ENCODE peak calls at places on chromosomes 2 and 18, in seven cellular contexts. One of them, this sample, is unnamed.

GRCh38 chr2:127201452-127201851 is 18.6 kb downstream of the CYP27C1 start:
- DNase-seq in heart left ventricle: no peak
- DNase-seq in B cell: no peak
- DNase-seq in AG09309: no peak
- DNase-seq in BJ: no peak
- DNase-seq in glutamatergic neuron: no peak
- DNase-seq in CD8-positive, alpha-beta T cell: no peak
- DNase-seq in this sample: no peak

GRCh38 chr2:71452565-71452964 is 796 bp upstream of the DYSF start:
- DNase-seq in B cell: no peak
- DNase-seq in CD8-positive, alpha-beta T cell: no peak
- DNase-seq in AG09309: no peak
- DNase-seq in BJ: no peak
- DNase-seq in heart left ventricle: peak
- DNase-seq in glutamatergic neuron: peak
- DNase-seq in this sample: peak

GRCh38 chr2:70046534-70046933 is 40.7 kb upstream of the PCBP1 start:
- DNase-seq in CD8-positive, alpha-beta T cell: no peak
- DNase-seq in heart left ventricle: no peak
- DNase-seq in B cell: no peak
- DNase-seq in glutamatergic neuron: no peak
- DNase-seq in BJ: no peak
- DNase-seq in AG09309: no peak
- DNase-seq in this sample: no peak

GRCh38 chr2:182587831-182588230 is 128.2 kb upstream of the DNAJC10 start:
- DNase-seq in B cell: no peak
- DNase-seq in heart left ventricle: no peak
- DNase-seq in glutamatergic neuron: no peak
- DNase-seq in AG09309: peak
- DNase-seq in BJ: peak
- DNase-seq in CD8-positive, alpha-beta T cell: no peak
- DNase-seq in this sample: no peak

GRCh38 chr2:220001693-220002260 is 374.3 kb downstream of the SLC4A3 start:
- DNase-seq in BJ: no peak
- DNase-seq in heart left ventricle: no peak
- DNase-seq in glutamatergic neuron: no peak
- DNase-seq in B cell: no peak
- DNase-seq in CD8-positive, alpha-beta T cell: no peak
- DNase-seq in AG09309: peak
- DNase-seq in this sample: no peak

GRCh38 chr18:40258298-40258697 is 1696.7 kb upstream of the PIK3C3 start:
- DNase-seq in CD8-positive, alpha-beta T cell: no peak
- DNase-seq in glutamatergic neuron: no peak
- DNase-seq in heart left ventricle: no peak
- DNase-seq in BJ: no peak
- DNase-seq in B cell: no peak
- DNase-seq in AG09309: no peak
- DNase-seq in this sample: no peak

GRCh38 chr18:44238449-44238848 is 442.2 kb upstream of the SETBP1 start:
- DNase-seq in heart left ventricle: no peak
- DNase-seq in B cell: no peak
- DNase-seq in AG09309: no peak
- DNase-seq in glutamatergic neuron: no peak
- DNase-seq in BJ: no peak
- DNase-seq in CD8-positive, alpha-beta T cell: no peak
- DNase-seq in this sample: no peak

GRCh38 chr18:76428396-76429261 is 66.4 kb downstream of the ZNF516 start:
- DNase-seq in glutamatergic neuron: no peak
- DNase-seq in BJ: no peak
- DNase-seq in B cell: no peak
- DNase-seq in heart left ventricle: no peak
- DNase-seq in CD8-positive, alpha-beta T cell: no peak
- DNase-seq in AG09309: no peak
- DNase-seq in this sample: no peak

GRCh38 chr2:11534746-11535484 is 1.1 kb downstream of the GREB1 start:
- DNase-seq in CD8-positive, alpha-beta T cell: no peak
- DNase-seq in BJ: no peak
- DNase-seq in B cell: no peak
- DNase-seq in glutamatergic neuron: no peak
- DNase-seq in AG09309: no peak
- DNase-seq in heart left ventricle: no peak
- DNase-seq in this sample: no peak

GRCh38 chr18:46481048-46481846 is 175.8 kb downstream of the LOXHD1 start:
- DNase-seq in glutamatergic neuron: peak
- DNase-seq in AG09309: peak
- DNase-seq in BJ: no peak
- DNase-seq in CD8-positive, alpha-beta T cell: peak
- DNase-seq in heart left ventricle: peak
- DNase-seq in B cell: peak
- DNase-seq in this sample: peak

GRCh38 chr2:26011990-26012856 is 21.7 kb upstream of the RAB10 start:
- DNase-seq in AG09309: no peak
- DNase-seq in heart left ventricle: peak
- DNase-seq in glutamatergic neuron: no peak
- DNase-seq in BJ: no peak
- DNase-seq in CD8-positive, alpha-beta T cell: no peak
- DNase-seq in B cell: no peak
- DNase-seq in this sample: no peak

DNA sequence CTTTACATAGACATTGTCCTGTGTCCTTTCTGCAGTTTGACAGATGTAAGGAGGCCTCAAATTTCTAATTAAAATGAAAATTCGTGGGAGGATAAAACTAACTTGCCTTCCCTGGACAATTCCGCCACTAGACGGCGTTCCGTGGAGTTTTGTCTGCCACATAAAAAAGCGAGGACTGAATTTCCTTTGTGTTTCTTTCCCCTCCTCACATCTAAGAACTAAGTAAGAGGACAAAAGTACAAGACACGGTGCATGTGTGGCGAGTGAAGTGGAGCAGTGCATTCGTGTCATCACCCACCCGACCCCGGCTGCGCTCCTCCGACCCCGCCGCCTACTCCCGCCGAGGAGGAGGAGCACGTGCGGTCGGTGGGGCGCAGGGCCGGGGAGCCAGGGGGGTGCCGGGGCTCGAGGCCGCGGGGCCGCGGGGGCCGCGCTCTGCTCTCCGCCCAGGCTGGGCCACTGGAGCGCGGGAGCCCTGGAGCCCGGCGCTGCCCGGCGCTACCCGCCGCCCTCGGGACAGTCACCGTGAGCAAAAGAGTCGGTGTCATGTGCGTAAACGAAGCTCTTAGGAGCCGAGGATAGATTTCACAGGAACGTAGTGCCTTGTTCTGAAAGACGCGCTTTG is 10.8 kb downstream of the TBR1 start:
- DNase-seq in B cell: peak
- DNase-seq in glutamatergic neuron: no peak
- DNase-seq in heart left ventricle: no peak
- DNase-seq in BJ: no peak
- DNase-seq in AG09309: no peak
- DNase-seq in CD8-positive, alpha-beta T cell: no peak
- DNase-seq in this sample: peak
- TF ChIP-seq CTCF in B cell: no peak
- TF ChIP-seq CTCF in glutamatergic neuron: peak
- TF ChIP-seq CTCF in heart left ventricle: peak
- TF ChIP-seq CTCF in BJ: peak
- TF ChIP-seq CTCF in AG09309: peak
- TF ChIP-seq CTCF in CD8-positive, alpha-beta T cell: no peak
- TF ChIP-seq CTCF in this sample: peak

GRCh38 chr18:54749291-54749690 is 79.0 kb upstream of the RAB27B start:
- DNase-seq in CD8-positive, alpha-beta T cell: no peak
- DNase-seq in BJ: no peak
- DNase-seq in AG09309: no peak
- DNase-seq in heart left ventricle: no peak
- DNase-seq in B cell: no peak
- DNase-seq in glutamatergic neuron: no peak
- DNase-seq in this sample: no peak
- TF ChIP-seq CTCF in CD8-positive, alpha-beta T cell: no peak
- TF ChIP-seq CTCF in BJ: no peak
- TF ChIP-seq CTCF in AG09309: no peak
- TF ChIP-seq CTCF in heart left ventricle: no peak
- TF ChIP-seq CTCF in B cell: no peak
- TF ChIP-seq CTCF in glutamatergic neuron: no peak
- TF ChIP-seq CTCF in this sample: no peak

DNA sequence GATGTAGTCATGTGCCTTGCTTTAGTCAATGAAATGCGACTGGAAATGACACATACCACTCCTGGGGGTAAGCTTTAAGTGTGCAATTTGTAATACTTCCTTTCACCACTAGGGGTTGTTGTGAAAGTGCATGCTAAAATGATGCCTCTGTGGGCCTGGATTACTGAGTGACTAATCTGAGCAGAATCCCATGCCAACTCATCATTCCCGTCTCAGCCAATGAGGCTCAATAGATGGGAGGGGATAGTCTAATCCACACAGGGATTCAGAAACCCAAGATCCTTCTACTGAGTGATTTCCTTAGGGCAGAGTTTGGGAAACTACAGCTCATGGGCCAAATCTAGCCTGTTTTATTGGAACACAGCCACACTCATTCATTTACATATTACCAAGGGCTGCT is 54.0 kb downstream of the HRH4 start:
- DNase-seq in AG09309: no peak
- DNase-seq in B cell: no peak
- DNase-seq in heart left ventricle: no peak
- DNase-seq in BJ: no peak
- DNase-seq in CD8-positive, alpha-beta T cell: no peak
- DNase-seq in glutamatergic neuron: no peak
- DNase-seq in this sample: peak
- TF ChIP-seq CTCF in AG09309: peak
- TF ChIP-seq CTCF in B cell: peak
- TF ChIP-seq CTCF in heart left ventricle: peak
- TF ChIP-seq CTCF in BJ: peak
- TF ChIP-seq CTCF in CD8-positive, alpha-beta T cell: peak
- TF ChIP-seq CTCF in glutamatergic neuron: peak
- TF ChIP-seq CTCF in this sample: peak

GRCh38 chr2:200054681-200055468 is 99.5 kb downstream of the MAIP1 start:
- DNase-seq in B cell: no peak
- DNase-seq in AG09309: no peak
- DNase-seq in glutamatergic neuron: peak
- DNase-seq in heart left ventricle: no peak
- DNase-seq in CD8-positive, alpha-beta T cell: no peak
- DNase-seq in BJ: no peak
- DNase-seq in this sample: no peak
- TF ChIP-seq CTCF in B cell: no peak
- TF ChIP-seq CTCF in AG09309: no peak
- TF ChIP-seq CTCF in glutamatergic neuron: no peak
- TF ChIP-seq CTCF in heart left ventricle: no peak
- TF ChIP-seq CTCF in CD8-positive, alpha-beta T cell: no peak
- TF ChIP-seq CTCF in BJ: no peak
- TF ChIP-seq CTCF in this sample: no peak

DNA sequence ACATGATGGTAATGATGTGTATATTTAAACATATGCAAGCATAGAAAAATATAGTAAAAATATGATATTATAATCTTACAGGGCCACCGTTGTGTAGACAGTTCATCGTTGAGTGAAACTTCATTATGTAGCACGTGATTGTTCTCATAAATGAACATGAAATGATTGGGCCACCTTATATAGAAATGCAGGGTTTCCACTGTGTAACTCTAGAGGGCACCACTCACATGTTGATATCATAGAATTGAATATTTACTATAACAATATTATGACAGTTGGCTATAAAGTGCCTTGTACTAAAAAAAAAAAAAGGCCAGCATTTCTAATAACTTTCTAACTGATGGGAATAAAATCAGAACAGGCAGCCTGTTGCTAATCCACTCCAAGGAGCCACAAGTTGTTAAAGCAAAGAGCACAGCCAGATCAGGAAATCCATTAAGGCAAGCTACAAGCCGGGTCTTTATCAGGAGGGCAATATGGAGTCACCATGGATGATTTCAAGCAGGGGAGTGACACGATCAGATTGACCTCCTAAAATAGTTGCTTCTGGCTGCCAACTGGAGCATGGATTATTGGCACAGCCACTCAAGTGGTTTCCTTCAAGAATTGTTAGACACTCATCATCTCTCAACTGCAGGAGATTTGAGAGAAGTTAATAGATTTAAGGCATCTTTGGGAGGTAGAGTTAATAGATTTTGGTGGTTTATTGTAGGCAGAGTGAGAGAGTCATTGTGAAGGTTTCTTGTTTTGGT is 16.7 kb downstream of the IL1F10 start:
- DNase-seq in B cell: no peak
- DNase-seq in CD8-positive, alpha-beta T cell: no peak
- DNase-seq in BJ: no peak
- DNase-seq in AG09309: no peak
- DNase-seq in glutamatergic neuron: no peak
- DNase-seq in heart left ventricle: no peak
- DNase-seq in this sample: peak
- TF ChIP-seq CTCF in B cell: peak
- TF ChIP-seq CTCF in CD8-positive, alpha-beta T cell: no peak
- TF ChIP-seq CTCF in BJ: peak
- TF ChIP-seq CTCF in AG09309: peak
- TF ChIP-seq CTCF in glutamatergic neuron: no peak
- TF ChIP-seq CTCF in heart left ventricle: no peak
- TF ChIP-seq CTCF in this sample: peak

GRCh38 chr2:42809131-42809875 is 16.9 kb upstream of the HAAO start:
- DNase-seq in B cell: no peak
- DNase-seq in glutamatergic neuron: no peak
- DNase-seq in BJ: no peak
- DNase-seq in AG09309: peak
- DNase-seq in CD8-positive, alpha-beta T cell: no peak
- DNase-seq in heart left ventricle: no peak
- DNase-seq in this sample: no peak
- TF ChIP-seq CTCF in B cell: no peak
- TF ChIP-seq CTCF in glutamatergic neuron: no peak
- TF ChIP-seq CTCF in BJ: peak
- TF ChIP-seq CTCF in AG09309: peak
- TF ChIP-seq CTCF in CD8-positive, alpha-beta T cell: no peak
- TF ChIP-seq CTCF in heart left ventricle: no peak
- TF ChIP-seq CTCF in this sample: no peak